ENCODE peak calls at places on chromosomes 13 and 19, in ten cellular contexts. E is GM10248; K is putamen; R is foreskin fibroblast; O is lung; S is BE2C; X is HS-5; W is effector memory CD4-positive, alpha-beta T cell; F is stimulated activated CD8-positive, alpha-beta memory T cell treated with anti-CD3 and anti-CD28 coated beads, Interleukin-4, amount 100 ng/mL, for 4 hours; Q is uterus. Y is an unnamed sample.
A peak's percentile ranks its signal among the peaks of the same experiment; 100 is the strongest.

GRCh38 chr19:35987571-35987896 is 7.5 kb upstream of the SDHAF1 start:
- DNase-seq in Q (no peak), E (no peak), F (no peak), X (no peak), O (no peak), W (no peak), K (no peak), S (no peak), R (no peak), Y (no peak)

GRCh38 chr13:48797127-48797526 is 143.4 kb downstream of the CYSLTR2 start:
- DNase-seq in O (no peak), X (no peak), W (no peak), K (no peak), R (no peak), E (no peak), F (no peak), S (no peak), Q (no peak), Y (no peak)

GRCh38 chr13:21476893-21477472 is 17.9 kb upstream of the ZDHHC20 start:
- DNase-seq in E (peak; percentile 82), S (peak; percentile 90), K (peak; percentile 93), F (peak; percentile 61), R (peak; percentile 60), Q (peak; percentile 67), W (peak; percentile 63), X (no peak), O (peak; percentile 85), Y (peak; percentile 91)

GRCh38 chr13:34065915-34066314 is 248.0 kb downstream of the RFC3 start:
- DNase-seq in F (no peak), Q (no peak), E (no peak), O (no peak), W (no peak), R (no peak), S (no peak), K (no peak), X (no peak), Y (no peak)

GRCh38 chr19:55308281-55308680 is 16.9 kb downstream of the TMEM150B start:
- DNase-seq in K (no peak), X (no peak), Q (no peak), S (no peak), O (no peak), W (no peak), E (no peak), R (no peak), F (no peak), Y (no peak)

GRCh38 chr13:88622362-88622973 is 951.3 kb downstream of the SLITRK5 start:
- DNase-seq in S (no peak), W (no peak), K (no peak), X (no peak), Q (no peak), E (no peak), R (no peak), F (no peak), O (no peak), Y (no peak)

GRCh38 chr19:42409477-42409876 is 17.7 kb downstream of the LIPE start:
- DNase-seq in K (no peak), R (no peak), W (no peak), X (no peak), F (no peak), O (no peak), S (no peak), Q (no peak), E (no peak), Y (peak; percentile 43)

GRCh38 chr13:72745260-72745659 is 17.5 kb downstream of the BORA start:
- DNase-seq in Q (no peak), S (no peak), O (no peak), X (no peak), R (no peak), F (no peak), E (no peak), W (no peak), K (no peak), Y (no peak)

GRCh38 chr13:40648841-40649240 is 17.6 kb downstream of the FOXO1 start:
- DNase-seq in S (no peak), F (no peak), Q (no peak), O (no peak), K (no peak), W (no peak), X (no peak), R (no peak), E (no peak), Y (no peak)

GRCh38 chr19:18599485-18599884 is 7.1 kb downstream of the CRLF1 start:
- DNase-seq in E (no peak), W (no peak), R (no peak), X (no peak), O (no peak), F (no peak), S (no peak), K (no peak), Q (no peak), Y (no peak)

GRCh38 chr19:41362143-41362847 is 1.7 kb downstream of the B9D2 start:
- DNase-seq in K (no peak), E (no peak), F (no peak), X (no peak), O (no peak), R (no peak), S (no peak), W (no peak), Q (no peak), Y (no peak)

GRCh38 chr13:99919132-99919531 is 52.4 kb downstream of the ZIC5 start:
- DNase-seq in K (no peak), X (no peak), E (no peak), R (no peak), S (no peak), O (no peak), W (no peak), Q (no peak), F (no peak), Y (no peak)

GRCh38 chr19:10368101-10368803 is 12.1 kb downstream of the TYK2 start:
- DNase-seq in O (no peak), F (no peak), X (no peak), S (no peak), R (no peak), E (no peak), K (no peak), Q (no peak), W (no peak), Y (no peak)

GRCh38 chr19:56091751-56092546 is 29.1 kb downstream of the ZNF787 start:
- DNase-seq in R (no peak), X (no peak), E (no peak), K (no peak), F (no peak), O (no peak), S (no peak), Q (no peak), W (peak; percentile 50), Y (no peak)

GRCh38 chr19:6693056-6693471 is 23.1 kb upstream of the TNFSF14 start:
- DNase-seq in S (no peak), E (no peak), Q (no peak), X (no peak), R (no peak), K (no peak), F (no peak), O (no peak), W (no peak), Y (peak; percentile 33)

Y was measured in aorta.